ENCODE peak calls at places on chromosome 18, in eight cellular contexts. M is left ventricle myocardium inferior, F is fibroblast of lung, E is kidney epithelial cell, T is tibial artery, L is bronchial epithelial cell, Q is cardiac muscle cell, J is choroid plexus epithelial cell. H is an unnamed sample.

GRCh38 chr18:400466-400865 is 100.0 kb downstream of the COLEC12 start:
- DNase-seq in M (no peak), F (peak), E (no peak), T (no peak), L (no peak), Q (peak), J (peak), H (no peak)

GRCh38 chr18:12279781-12280531 is 25.8 kb downstream of the CIDEA start:
- DNase-seq in M (no peak), F (no peak), E (no peak), T (no peak), L (no peak), Q (no peak), J (no peak), H (no peak)

GRCh38 chr18:6605115-6605869 is 124.2 kb upstream of the ARHGAP28 start:
- DNase-seq in M (no peak), F (no peak), E (no peak), T (no peak), L (no peak), Q (peak), J (peak), H (no peak)

GRCh38 chr18:50428531-50429206 is 53.8 kb downstream of the SKA1 start:
- DNase-seq in M (no peak), F (no peak), E (no peak), T (no peak), L (no peak), Q (peak), J (no peak), H (no peak)

GRCh38 chr18:62634991-62635630 is 80.2 kb upstream of the PHLPP1 start:
- DNase-seq in M (no peak), F (no peak), E (peak), T (no peak), L (peak), Q (no peak), J (peak), H (no peak)

GRCh38 chr18:21490745-21491144 is 109.8 kb downstream of the ESCO1 start:
- DNase-seq in M (no peak), F (no peak), E (no peak), T (no peak), L (no peak), Q (no peak), J (peak), H (no peak)

GRCh38 chr18:13261658-13262357 is 43.2 kb downstream of the LDLRAD4 start:
- DNase-seq in M (no peak), F (no peak), E (no peak), T (peak), L (no peak), Q (no peak), J (no peak), H (no peak)

GRCh38 chr18:77012751-77013550 is 119.6 kb downstream of the MBP start:
- DNase-seq in M (no peak), F (no peak), E (no peak), T (no peak), L (peak), Q (no peak), J (no peak), H (no peak)

GRCh38 chr18:22311301-22311700 is 106.4 kb downstream of the CTAGE1 start:
- DNase-seq in M (no peak), F (peak), E (no peak), T (no peak), L (peak), Q (peak), J (peak), H (no peak)

GRCh38 chr18:62634471-62634870 is 80.9 kb upstream of the PHLPP1 start:
- DNase-seq in M (no peak), F (no peak), E (no peak), T (no peak), L (no peak), Q (no peak), J (no peak), H (no peak)

GRCh38 chr18:39624934-39625333 is 2059.3 kb upstream of the CELF4 start:
- DNase-seq in M (no peak), F (peak), E (peak), T (no peak), L (peak), Q (peak), J (peak), H (no peak)

GRCh38 chr18:75207298-75208054 is 1.5 kb downstream of the PTGR3 start:
- DNase-seq in M (no peak), F (peak), E (no peak), T (no peak), L (peak), Q (no peak), J (peak), H (peak)

GRCh38 chr18:54357660-54358494 is at the start of the genes C18orf54 and STARD6:
- DNase-seq in M (peak), F (peak), E (peak), T (peak), L (peak), Q (peak), J (peak), H (peak)

GRCh38 chr18:65811307-65811706 is 60.5 kb downstream of the CDH7 start:
- DNase-seq in M (no peak), F (no peak), E (no peak), T (no peak), L (no peak), Q (no peak), J (no peak), H (no peak)

GRCh38 chr18:59148192-59148591 is 8.5 kb downstream of the SEC11C start:
- DNase-seq in M (no peak), F (no peak), E (no peak), T (no peak), L (no peak), Q (no peak), J (no peak), H (no peak)

GRCh38 chr18:79354350-79354749 is 41.4 kb upstream of the NFATC1 start:
- DNase-seq in M (no peak), F (no peak), E (no peak), T (no peak), L (no peak), Q (no peak), J (peak), H (no peak)

GRCh38 chr18:58599106-58599505 is 29.8 kb downstream of the ALPK2 start:
- DNase-seq in M (no peak), F (peak), E (peak), T (no peak), L (peak), Q (no peak), J (peak), H (no peak)

GRCh38 chr18:75090336-75090735 is 118.6 kb downstream of the PTGR3 start:
- DNase-seq in M (no peak), F (no peak), E (no peak), T (no peak), L (no peak), Q (no peak), J (no peak), H (peak)

GRCh38 chr18:58674863-58675472 is 3.7 kb downstream of the MALT1 start:
- DNase-seq in M (no peak), F (peak), E (no peak), T (no peak), L (peak), Q (peak), J (peak), H (no peak)

GRCh38 chr18:74353169-74353775 is 37.6 kb downstream of the C18orf63 start:
- DNase-seq in M (peak), F (peak), E (peak), T (peak), L (peak), Q (peak), J (peak), H (no peak)

GRCh38 chr18:5543854-5544389 is at the start of gene EPB41L3:
- DNase-seq in M (peak), F (peak), E (no peak), T (peak), L (no peak), Q (peak), J (peak), H (no peak)

GRCh38 chr18:46434629-46435028 is 222.4 kb downstream of the LOXHD1 start:
- DNase-seq in M (no peak), F (no peak), E (no peak), T (no peak), L (no peak), Q (no peak), J (no peak), H (peak)

GRCh38 chr18:70151554-70152130 is 53.8 kb downstream of the RTTN start:
- DNase-seq in M (no peak), F (no peak), E (no peak), T (no peak), L (no peak), Q (no peak), J (no peak), H (no peak)

GRCh38 chr18:50004013-50004412 is 190.7 kb upstream of the ACAA2 start:
- DNase-seq in M (no peak), F (no peak), E (no peak), T (no peak), L (no peak), Q (no peak), J (no peak), H (no peak)

GRCh38 chr18:74488354-74488753 is 7.8 kb upstream of the CNDP2 start:
- DNase-seq in M (no peak), F (no peak), E (no peak), T (no peak), L (no peak), Q (no peak), J (no peak), H (no peak)

DNA sequence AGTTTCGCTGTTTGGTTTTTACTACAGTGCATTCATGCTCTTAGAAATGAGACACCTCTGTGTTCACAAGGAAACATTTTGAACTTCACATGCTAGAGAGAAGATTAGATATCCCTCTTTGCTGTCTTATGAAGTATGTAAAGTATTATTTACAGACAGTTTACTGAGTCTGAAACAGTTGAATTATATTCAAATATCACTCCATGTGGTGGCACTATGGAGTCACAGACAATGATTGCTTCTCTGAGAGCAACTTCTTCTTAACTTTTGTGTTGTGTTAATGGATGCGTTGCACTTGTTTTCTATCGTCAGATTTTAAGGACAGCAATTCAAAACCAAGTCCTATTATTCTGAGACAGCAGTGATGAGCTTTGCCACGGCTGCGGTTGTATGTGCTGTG is 823.6 kb downstream of the GALR1 start:
- DNase-seq in M (no peak), F (no peak), E (no peak), T (no peak), L (peak), Q (peak), J (no peak), H (no peak)
- TF ChIP-seq CTCF in M (peak), F (no peak), E (no peak), T (no peak), L (no peak), Q (no peak), J (no peak), H (no peak)

DNA sequence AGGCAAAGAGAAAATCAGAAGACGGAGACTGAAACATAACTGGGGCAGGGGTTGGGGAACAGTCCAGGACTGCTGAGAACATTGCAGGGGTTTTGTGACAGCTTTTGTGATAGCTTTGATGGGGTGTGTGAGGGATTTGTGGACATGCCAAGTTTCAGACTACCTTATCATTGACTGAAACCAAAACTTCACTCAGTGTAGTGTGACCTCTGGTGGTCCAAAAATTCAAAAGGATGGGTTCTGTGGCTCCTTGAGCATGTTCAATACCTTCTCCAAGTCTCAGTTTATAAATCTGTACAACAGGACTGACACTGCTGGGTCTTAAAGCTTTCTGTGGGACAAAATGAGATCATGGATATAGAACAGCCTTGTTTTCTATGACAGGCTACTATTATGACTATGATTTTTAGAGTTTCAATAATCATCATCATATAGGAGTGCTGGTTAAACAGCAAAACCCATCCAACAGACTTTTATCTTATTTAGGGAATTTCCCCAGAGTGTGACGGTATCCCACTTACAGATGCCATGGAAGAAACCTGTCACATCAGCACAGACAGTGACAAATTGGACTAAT is 259.2 kb upstream of the SLC14A2 start:
- DNase-seq in M (no peak), F (no peak), E (no peak), T (no peak), L (no peak), Q (peak), J (no peak), H (no peak)
- TF ChIP-seq CTCF in M (peak), F (no peak), E (no peak), T (no peak), L (no peak), Q (no peak), J (peak), H (no peak)

GRCh38 chr18:32469190-32469611 is 1.5 kb downstream of the GAREM1 start:
- DNase-seq in M (peak), F (peak), E (peak), T (peak), L (peak), Q (peak), J (peak), H (no peak)
- TF ChIP-seq CTCF in M (peak), F (peak), E (peak), T (peak), L (peak), Q (peak), J (peak), H (no peak)

GRCh38 chr18:33603434-33603833 is 25.4 kb downstream of the ASXL3 start:
- DNase-seq in M (no peak), F (no peak), E (no peak), T (no peak), L (no peak), Q (no peak), J (no peak), H (no peak)

GRCh38 chr18:33605250-33605649 is 27.2 kb downstream of the ASXL3 start:
- DNase-seq in M (no peak), F (no peak), E (no peak), T (no peak), L (no peak), Q (no peak), J (no peak), H (no peak)

GRCh38 chr18:33600846-33601245 is 22.8 kb downstream of the ASXL3 start:
- DNase-seq in M (no peak), F (no peak), E (no peak), T (no peak), L (no peak), Q (no peak), J (no peak), H (no peak)

GRCh38 chr18:33611525-33612135 is 33.6 kb downstream of the ASXL3 start:
- DNase-seq in M (no peak), F (no peak), E (no peak), T (no peak), L (no peak), Q (no peak), J (no peak), H (no peak)

DNA sequence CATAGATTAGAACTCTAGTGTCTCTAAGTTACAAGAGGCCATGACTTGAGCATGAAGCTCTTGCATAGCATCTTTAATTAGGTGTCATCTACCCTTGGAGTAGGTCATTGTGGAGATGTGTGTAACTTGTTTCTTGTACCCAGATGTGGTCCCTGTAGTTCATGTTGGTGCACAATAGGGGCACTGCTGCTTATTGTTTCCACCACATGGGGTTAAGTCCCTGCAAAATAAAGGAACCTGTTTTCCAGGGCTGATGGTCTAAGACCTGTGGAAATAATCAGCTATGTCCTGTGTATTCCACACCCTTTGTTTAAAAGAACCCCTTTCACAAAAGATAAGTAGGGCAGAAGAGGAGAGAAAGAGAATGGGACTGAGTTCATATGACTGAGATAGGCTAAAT is 28.6 kb downstream of the ASXL3 start:
- DNase-seq in M (no peak), F (no peak), E (no peak), T (no peak), L (no peak), Q (no peak), J (no peak), H (no peak)
- TF ChIP-seq CTCF in M (no peak), F (no peak), E (no peak), T (no peak), L (no peak), Q (no peak), J (no peak), H (no peak)

DNA sequence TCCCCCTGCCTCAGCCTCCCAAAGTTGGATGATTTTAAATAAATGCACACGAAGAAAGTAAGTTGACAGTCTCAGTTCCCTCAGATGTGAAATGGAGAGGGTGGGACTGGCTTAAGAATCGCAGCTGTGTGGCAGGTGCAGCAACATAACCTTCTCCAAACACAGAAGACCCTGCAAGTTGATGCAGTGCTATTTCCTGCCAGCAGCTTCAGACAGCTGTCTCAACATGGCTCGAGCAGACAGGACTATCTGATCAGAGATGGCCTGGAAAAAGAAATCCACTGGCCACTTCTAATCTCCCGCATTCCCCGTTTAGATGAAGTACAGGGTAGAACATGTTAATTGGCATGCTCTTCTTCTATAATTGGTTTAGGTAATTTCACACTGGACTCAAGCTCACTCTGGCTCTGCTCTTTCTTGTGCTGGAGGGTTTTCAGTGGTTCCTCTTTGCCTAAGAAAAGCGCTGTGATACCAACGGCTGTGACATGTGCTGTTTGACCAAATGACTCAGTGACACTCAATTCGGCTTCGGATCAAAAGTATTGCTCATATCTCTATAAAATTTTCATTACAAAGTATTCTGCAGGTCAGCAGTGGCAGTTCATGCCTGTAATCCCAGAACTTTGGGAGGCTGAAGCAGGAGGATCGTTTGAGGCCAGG is 40.2 kb downstream of the MYOM1 start:
- DNase-seq in M (no peak), F (no peak), E (no peak), T (no peak), L (no peak), Q (no peak), J (no peak), H (no peak)
- TF ChIP-seq CTCF in M (no peak), F (no peak), E (no peak), T (no peak), L (no peak), Q (no peak), J (no peak), H (no peak)

H was measured in vagina.